ENCODE peak calls at places on chromosomes 5 and 9, in five cellular contexts. Y is CD8-positive, alpha-beta T cell; A is GM13976; D is A172; F is osteoblast. B is an unnamed sample.

GRCh38 chr9:127255692-127256091 is 8.9 kb upstream of the GARNL3 start:
- DNase-seq in A (no peak), F (no peak), Y (no peak), D (no peak), B (no peak)

GRCh38 chr5:485113-485942 is 38.9 kb downstream of the SLC9A3 start:
- DNase-seq in F (no peak), A (no peak), D (no peak), Y (no peak), B (no peak)

GRCh38 chr5:1036504-1037122 is 28.0 kb downstream of the NKD2 start:
- DNase-seq in Y (no peak), F (peak), D (no peak), A (no peak), B (no peak)

GRCh38 chr9:36625006-36625600 is 52.4 kb downstream of the MELK start:
- DNase-seq in A (no peak), Y (no peak), F (peak), D (peak), B (no peak)

GRCh38 chr9:121350993-121351561 is 19.0 kb downstream of the STOM start:
- DNase-seq in D (peak), F (no peak), Y (no peak), A (no peak), B (no peak)

GRCh38 chr9:21854119-21854518 is 51.7 kb downstream of the MTAP start:
- DNase-seq in D (no peak), Y (no peak), F (no peak), A (no peak), B (no peak)

GRCh38 chr9:87557996-87558395 is 60.3 kb downstream of the DAPK1 start:
- DNase-seq in D (peak), F (peak), A (no peak), Y (no peak), B (no peak)

GRCh38 chr9:37486616-37487544 is 1.1 kb downstream of the POLR1E start:
- DNase-seq in A (no peak), F (peak), Y (no peak), D (peak), B (no peak)

GRCh38 chr9:16744386-16744785 is 126.1 kb downstream of the BNC2 start:
- DNase-seq in Y (no peak), A (no peak), F (peak), D (no peak), B (no peak)

B was measured in activated T-helper 2 cell treated with anti-CD3 and anti-CD28 coated beads, Interferon-gamma antibody, Interleukin-2, Interleukin-4, amounts not matched to agents 10 μg/mL and 5 μg/mL and 100 μg/mL, durations not matched to agents 14 hours and 24 hours and 36 hours.